ENCODE peak calls at places on chromosomes 4 and X, in four cellular contexts. V, Z, D and F are unnamed samples.

GRCh38 chr4:40626183-40626990 is 3.3 kb downstream of the RBM47 start:
- DNase-seq in Z (no peak), D (no peak), V (no peak), F (peak; percentile 29)

GRCh38 chr4:148375581-148375980 is 66.6 kb downstream of the NR3C2 start:
- DNase-seq in Z (no peak), V (no peak), D (no peak), F (no peak)

GRCh38 chr4:120858776-120859175 is 63.8 kb downstream of the PRDM5 start:
- DNase-seq in D (no peak), Z (no peak), V (peak; percentile 21), F (peak; percentile 59)

GRCh38 chr4:148704291-148704690 is 262.1 kb upstream of the NR3C2 start:
- DNase-seq in Z (no peak), D (no peak), V (peak; percentile 12), F (no peak)

GRCh38 chrX:153764786-153765137 is 713 bp downstream of the PLXNB3 start:
- DNase-seq in Z (no peak), V (no peak), D (no peak), F (no peak)

GRCh38 chr4:85496933-85497332 is 22.0 kb downstream of the ARHGAP24 start:
- DNase-seq in Z (no peak), D (peak; percentile 60), V (peak; percentile 69), F (peak; percentile 39)

GRCh38 chr4:48341776-48342558 is 638 bp downstream of the SLAIN2 start:
- DNase-seq in Z (peak; percentile 62), D (no peak), V (peak; percentile 67), F (peak; percentile 28)

GRCh38 chr4:99722006-99722405 is 64.4 kb upstream of the C4orf54 start:
- DNase-seq in Z (no peak), V (no peak), D (no peak), F (no peak)

GRCh38 chr4:109614466-109614865 is 54.4 kb downstream of the MCUB start:
- DNase-seq in V (no peak), Z (no peak), D (no peak), F (no peak)

GRCh38 chr4:56655627-56656345 is 25.3 kb downstream of the HOPX start:
- DNase-seq in D (no peak), V (peak; percentile 46), Z (no peak), F (no peak)

GRCh38 chr4:126800723-126801191 is 832.0 kb upstream of the INTU start:
- DNase-seq in D (no peak), V (no peak), Z (no peak), F (no peak)

GRCh38 chr4:83320548-83320947 is 14.1 kb downstream of the HPSE start:
- DNase-seq in D (no peak), V (peak; percentile 91), Z (no peak), F (peak; percentile 45)

GRCh38 chr4:42310343-42310742 is 86.9 kb upstream of the SHISA3 start:
- DNase-seq in D (no peak), V (no peak), Z (no peak), F (no peak)

GRCh38 chr4:76857010-76857409 is 40.9 kb downstream of the SOWAHB start:
- DNase-seq in Z (no peak), V (no peak), D (no peak), F (no peak)

GRCh38 chrX:38326086-38326485 is 1.2 kb downstream of the RPGR start:
- DNase-seq in Z (no peak), V (peak; percentile 44), D (no peak), F (no peak)

GRCh38 chr4:44425614-44426208 is 22.9 kb downstream of the KCTD8 start:
- DNase-seq in D (no peak), Z (no peak), V (peak; percentile 35), F (peak; percentile 2)

GRCh38 chr4:121717680-121718237 is 21.0 kb upstream of the ANXA5 start:
- DNase-seq in V (no peak), Z (no peak), D (no peak), F (peak; percentile 74)

GRCh38 chr4:7429601-7430078 is 5.1 kb downstream of the PSAPL1 start:
- DNase-seq in Z (no peak), D (no peak), V (no peak), F (no peak)

GRCh38 chrX:136961594-136962135 is 72.1 kb downstream of the GPR101 start:
- DNase-seq in V (no peak), D (no peak), Z (no peak), F (no peak)

GRCh38 chr4:101418055-101418454 is 70.7 kb upstream of the PPP3CA start:
- DNase-seq in Z (no peak), D (no peak), V (peak; percentile 10), F (no peak)

GRCh38 chr4:102493794-102494193 is 7.4 kb upstream of the NFKB1 start:
- DNase-seq in D (no peak), Z (no peak), V (no peak), F (no peak)

GRCh38 chr4:109041463-109041862 is 261.0 kb downstream of the COL25A1 start:
- DNase-seq in Z (no peak), D (no peak), V (no peak), F (peak; percentile 50)

GRCh38 chr4:52560844-52561280 is 98.2 kb downstream of the USP46 start:
- DNase-seq in Z (no peak), D (peak; percentile 73), V (no peak), F (peak; percentile 83)

GRCh38 chr4:107666134-107666533 is 53.9 kb downstream of the PAPSS1 start:
- DNase-seq in V (peak; percentile 57), D (no peak), Z (no peak), F (peak; percentile 55)

GRCh38 chrX:53227224-53227765 is 2.3 kb upstream of the KDM5C start:
- DNase-seq in Z (no peak), D (no peak), V (no peak), F (no peak)

GRCh38 chr4:182856862-182857261 is 60.3 kb downstream of the DCTD start:
- DNase-seq in Z (no peak), V (no peak), D (no peak), F (no peak)

GRCh38 chrX:40651620-40652223 is 4.4 kb upstream of the CXorf38 start:
- DNase-seq in D (no peak), Z (peak; percentile 16), V (peak; percentile 61), F (peak; percentile 65)

GRCh38 chr4:116925900-116926457 is 159.4 kb downstream of the TRAM1L1 start:
- DNase-seq in V (no peak), Z (no peak), D (no peak), F (no peak)

GRCh38 chrX:16120431-16120830 is 2.9 kb upstream of the GRPR start:
- DNase-seq in V (no peak), D (no peak), Z (no peak), F (no peak)

DNA sequence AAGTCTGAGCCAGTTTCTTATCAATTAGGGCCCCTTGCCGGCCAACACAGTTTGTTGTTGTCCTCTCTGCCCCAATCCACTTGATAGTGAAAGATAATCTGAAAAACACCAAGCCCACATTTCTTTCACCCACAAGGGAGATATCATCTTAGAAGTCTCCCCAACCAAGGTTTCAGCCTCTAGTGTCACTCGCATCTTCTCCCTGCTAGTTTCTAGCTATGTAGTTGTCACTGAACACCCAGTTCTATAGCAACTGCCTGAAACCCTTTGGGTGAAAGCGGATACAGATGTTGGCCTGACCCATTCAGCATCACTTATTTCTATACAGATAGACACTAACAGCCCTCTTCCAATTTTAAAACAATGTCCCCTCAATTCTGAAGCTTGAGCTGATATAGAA is 116.3 kb downstream of the BMP15 start:
- DNase-seq in V (no peak), D (no peak), Z (no peak), F (no peak)
- H3K9me1 ChIP-seq in V (no peaks in the 10 kb centered on the region), D (no peaks in the 10 kb centered on the region), Z (no peaks in the 10 kb centered on the region), F (no peaks in the 10 kb centered on the region)

DNA sequence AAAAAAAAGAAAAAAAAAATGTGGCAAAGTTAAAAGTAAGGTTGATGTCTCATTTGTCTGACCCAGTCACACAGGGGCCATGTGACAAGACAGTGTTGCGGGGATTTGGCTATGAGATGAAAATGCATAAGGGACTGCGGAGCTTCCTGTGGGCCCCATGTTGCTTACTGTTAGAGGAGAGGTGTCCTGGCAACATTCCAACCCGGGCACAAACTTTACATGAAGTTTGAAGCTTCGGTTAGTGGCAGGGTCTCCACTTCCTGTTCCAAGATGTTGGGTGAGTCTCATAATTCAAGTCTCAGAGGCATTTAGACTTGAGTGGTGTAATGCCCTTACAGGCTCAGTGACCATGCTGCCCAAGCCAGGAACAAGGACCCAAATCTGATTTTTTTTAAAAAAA is 111.3 kb downstream of the MAML3 start:
- DNase-seq in Z (no peak), V (no peak), D (no peak), F (no peak)
- H3K9me1 ChIP-seq in Z (no peaks in the 10 kb centered on the region), V (no peaks in the 10 kb centered on the region), D (no peaks in the 10 kb centered on the region), F (peaks cover 3% of the 10 kb centered on the region)

GRCh38 chrX:9436812-9437211 is 28.0 kb upstream of the TBL1X start:
- DNase-seq in V (no peak), Z (no peak), D (no peak), F (no peak)
- H3K9me1 ChIP-seq in V (no peaks in the 10 kb centered on the region), Z (no peaks in the 10 kb centered on the region), D (no peaks in the 10 kb centered on the region), F (no peaks in the 10 kb centered on the region)

GRCh38 chrX:120568609-120569008 is 7.8 kb upstream of the CUL4B start:
- DNase-seq in D (no peak), Z (no peak), V (no peak), F (no peak)
- H3K9me1 ChIP-seq in D (no peaks in the 10 kb centered on the region), Z (no peaks in the 10 kb centered on the region), V (no peaks in the 10 kb centered on the region), F (no peaks in the 10 kb centered on the region)

GRCh38 chr4:30801876-30802275 is 81.7 kb downstream of the PCDH7 start:
- DNase-seq in D (no peak), V (no peak), Z (no peak), F (no peak)
- H3K9me1 ChIP-seq in D (no peaks in the 10 kb centered on the region), V (no peaks in the 10 kb centered on the region), Z (no peaks in the 10 kb centered on the region), F (no peaks in the 10 kb centered on the region)

GRCh38 chrX:1361275-1361674 is 24.7 kb downstream of the IL3RA start:
- DNase-seq in D (no peak), V (no peak), Z (no peak), F (no peak)
- H3K9me1 ChIP-seq in D (no peaks in the 10 kb centered on the region), V (no peaks in the 10 kb centered on the region), Z (no peaks in the 10 kb centered on the region), F (no peaks in the 10 kb centered on the region)

GRCh38 chr4:104758574-104758973 is 263.9 kb upstream of the CXXC4 start:
- DNase-seq in Z (no peak), D (no peak), V (no peak), F (no peak)

GRCh38 chr4:104751468-104751867 is 256.8 kb upstream of the CXXC4 start:
- DNase-seq in Z (no peak), D (no peak), V (no peak), F (no peak)

GRCh38 chr4:104752337-104752736 is 257.6 kb upstream of the CXXC4 start:
- DNase-seq in Z (no peak), V (no peak), D (no peak), F (no peak)

GRCh38 chr4:104756837-104757236 is 262.1 kb upstream of the CXXC4 start:
- DNase-seq in Z (no peak), V (no peak), D (no peak), F (no peak)
- H3K9me1 ChIP-seq in Z (no peaks in the 10 kb centered on the region), V (no peaks in the 10 kb centered on the region), D (no peaks in the 10 kb centered on the region), F (no peaks in the 10 kb centered on the region)